ENCODE peak calls at places on chromosomes 6 and 20, in ten cellular contexts. P is omental fat pad, X is heart right ventricle, W is endodermal cell, A is GM13976, I is fibroblast of lung, F is tibial artery, Y is endothelial cell, D is neural progenitor cell, J is neural crest cell. Q is an unnamed sample.

GRCh38 chr6:43263314-43264178 is 20.3 kb downstream of the TTBK1 start:
- DNase-seq in W (peak; percentile 95), X (peak; percentile 76), F (peak; percentile 60), Y (peak; percentile 83), J (peak; percentile 78), A (peak; percentile 95), I (peak; percentile 50), P (peak; percentile 33), D (peak; percentile 86), Q (peak; percentile 86)

GRCh38 chr6:164039954-164040375 is 625.4 kb downstream of the QKI start:
- DNase-seq in W (no peak), A (no peak), J (no peak), F (no peak), P (no peak), Y (no peak), X (no peak), D (no peak), I (no peak), Q (no peak)

GRCh38 chr6:170345662-170346061 is 39.1 kb downstream of the FAM120B start:
- DNase-seq in W (no peak), A (no peak), Y (no peak), D (no peak), I (peak; percentile 30), J (no peak), F (no peak), P (no peak), X (no peak), Q (no peak)

GRCh38 chr6:149453597-149454340 is 31.0 kb downstream of the ZC3H12D start:
- DNase-seq in D (no peak), Y (no peak), A (no peak), I (no peak), P (no peak), F (no peak), X (no peak), J (no peak), W (no peak), Q (no peak)

GRCh38 chr20:45919951-45920794 is 8.2 kb upstream of the PLTP start:
- DNase-seq in F (no peak), A (no peak), I (peak; percentile 66), D (no peak), Y (no peak), X (no peak), P (no peak), W (no peak), J (no peak), Q (peak; percentile 72)

GRCh38 chr6:122755901-122756300 is 23.6 kb upstream of the FABP7 start:
- DNase-seq in P (no peak), X (no peak), D (no peak), J (no peak), F (no peak), Y (no peak), I (no peak), A (no peak), W (peak; percentile 62), Q (no peak)

GRCh38 chr20:408843-409696 is 971 bp downstream of the RBCK1 start:
- DNase-seq in D (peak; percentile 16), W (peak; percentile 71), Y (no peak), F (no peak), A (no peak), P (no peak), J (no peak), X (no peak), I (no peak), Q (no peak)

GRCh38 chr20:23358923-23359572 is 2.9 kb upstream of the GZF1 start:
- DNase-seq in F (no peak), A (no peak), I (no peak), X (no peak), P (no peak), D (no peak), J (no peak), Y (no peak), W (no peak), Q (no peak)

GRCh38 chr6:128841518-128841917 is 41.4 kb upstream of the LAMA2 start:
- DNase-seq in I (no peak), W (no peak), D (no peak), A (no peak), J (no peak), P (no peak), F (no peak), Y (no peak), X (no peak), Q (peak; percentile 30)

GRCh38 chr6:5174756-5175155 is 86.0 kb downstream of the LYRM4 start:
- DNase-seq in X (no peak), Y (no peak), W (no peak), A (no peak), F (no peak), I (no peak), J (no peak), D (no peak), P (no peak), Q (no peak)

GRCh38 chr6:10180138-10181074 is 234.5 kb downstream of the TFAP2A start:
- DNase-seq in W (no peak), X (no peak), A (no peak), J (no peak), D (no peak), I (no peak), Y (no peak), F (no peak), P (no peak), Q (no peak)

GRCh38 chr6:89597988-89598387 is 40.6 kb downstream of the LYRM2 start:
- DNase-seq in F (no peak), J (no peak), Y (no peak), X (no peak), I (peak; percentile 31), A (no peak), D (no peak), W (peak; percentile 60), P (no peak), Q (peak; percentile 19)

GRCh38 chr6:47922391-47922790 is 140.6 kb downstream of the OPN5 start:
- DNase-seq in D (peak; percentile 90), X (no peak), W (peak; percentile 75), F (no peak), J (peak; percentile 5), A (no peak), I (peak; percentile 5), Y (no peak), P (no peak), Q (no peak)

GRCh38 chr6:56652994-56653393 is 10.3 kb upstream of the DST start:
- DNase-seq in A (no peak), Y (no peak), D (no peak), F (no peak), X (no peak), I (peak; percentile 84), J (no peak), P (no peak), W (no peak), Q (peak; percentile 72)

GRCh38 chr20:52536040-52536439 is 344.5 kb upstream of the ZFP64 start:
- DNase-seq in X (no peak), J (no peak), A (no peak), I (no peak), P (no peak), D (no peak), F (no peak), Y (no peak), W (no peak), Q (no peak)

GRCh38 chr20:52536841-52537400 is 345.3 kb upstream of the ZFP64 start:
- DNase-seq in A (no peak), I (peak; percentile 45), X (no peak), F (no peak), J (no peak), D (no peak), Y (no peak), P (no peak), W (no peak), Q (no peak)

GRCh38 chr20:52540489-52540888 is 348.9 kb upstream of the ZFP64 start:
- DNase-seq in X (no peak), D (no peak), I (no peak), F (no peak), W (no peak), A (no peak), P (no peak), J (no peak), Y (no peak), Q (no peak)

GRCh38 chr20:52539891-52540290 is 348.3 kb upstream of the ZFP64 start:
- DNase-seq in I (no peak), A (no peak), W (no peak), P (no peak), D (no peak), J (no peak), Y (no peak), F (no peak), X (no peak), Q (no peak)
- TF ChIP-seq CTCF in I (no peak), A (no peak), W (peak; percentile 22), P (no peak), D (no peak), J (no peak), Y (no peak), F (no peak), X (no peak), Q (no peak)

GRCh38 chr6:118932421-118932820 is 2.5 kb downstream of the MCM9 start:
- DNase-seq in X (no peak), D (no peak), P (no peak), F (no peak), A (no peak), Y (no peak), W (no peak), I (no peak), J (no peak), Q (no peak)

GRCh38 chr6:118933855-118934460 is 1.0 kb downstream of the MCM9 start:
- DNase-seq in J (no peak), D (no peak), W (no peak), A (no peak), P (no peak), F (no peak), X (no peak), I (no peak), Y (no peak), Q (no peak)

GRCh38 chr6:118934461-118935330 is at the start of gene MCM9:
- DNase-seq in Y (peak; percentile 96), A (peak; percentile 96), D (peak; percentile 97), J (peak; percentile 89), P (peak; percentile 62), I (peak; percentile 85), X (peak; percentile 93), W (peak; percentile 98), F (peak; percentile 79), Q (peak; percentile 95)

GRCh38 chr6:118931436-118931835 is 3.5 kb downstream of the MCM9 start:
- DNase-seq in X (no peak), Y (no peak), D (no peak), F (no peak), P (no peak), W (no peak), A (no peak), I (peak; percentile 33), J (no peak), Q (no peak)

GRCh38 chr6:118930680-118931079 is 4.3 kb downstream of the MCM9 start:
- DNase-seq in I (no peak), J (no peak), W (no peak), X (no peak), F (no peak), P (no peak), A (no peak), D (no peak), Y (no peak), Q (no peak)
- TF ChIP-seq CTCF in I (peak; percentile 30), J (no peak), W (peak; percentile 44), X (no peak), F (no peak), P (no peak), A (no peak), D (no peak), Y (no peak), Q (peak; percentile 16)

GRCh38 chr6:40879169-40879568 is 159.9 kb downstream of the UNC5CL start:
- DNase-seq in D (no peak), P (no peak), F (no peak), A (no peak), I (no peak), X (no peak), W (no peak), Y (no peak), J (no peak), Q (no peak)
- TF ChIP-seq CTCF in D (no peak), P (no peak), F (no peak), A (no peak), I (no peak), X (no peak), W (no peak), Y (no peak), J (no peak), Q (no peak)

GRCh38 chr6:39865011-39865888 is 69.0 kb downstream of the MOCS1 start:
- DNase-seq in J (peak; percentile 68), P (peak; percentile 78), X (peak; percentile 67), A (peak; percentile 78), Y (peak; percentile 66), F (peak; percentile 71), W (peak; percentile 95), I (peak; percentile 30), D (peak; percentile 81), Q (peak; percentile 74)
- TF ChIP-seq CTCF in J (peak; percentile 67), P (no peak), X (peak; percentile 78), A (peak; percentile 48), Y (peak; percentile 92), F (peak; percentile 83), W (peak; percentile 94), I (peak; percentile 73), D (peak; percentile 79), Q (peak; percentile 71)